ENCODE peak calls at places on chromosomes 11 and 22, in ten cellular contexts. One of them, this sample, is unnamed.

GRCh38 chr22:24498826-24499225 is 3.7 kb downstream of the UPB1 start:
- DNase-seq in A549: no peak
- DNase-seq in H1: no peak
- DNase-seq in right atrium auricular region: no peak
- DNase-seq in upper lobe of right lung: peak; percentile 44
- DNase-seq in transverse colon: no peak
- DNase-seq in mammary epithelial cell: no peak
- DNase-seq in hepatocyte: no peak
- DNase-seq in colonic mucosa: no peak
- DNase-seq in GM23338: no peak
- DNase-seq in this sample: no peak

GRCh38 chr11:80118071-80118470 is 677.2 kb upstream of the TENM4 start:
- DNase-seq in A549: no peak
- DNase-seq in H1: no peak
- DNase-seq in right atrium auricular region: no peak
- DNase-seq in upper lobe of right lung: no peak
- DNase-seq in transverse colon: no peak
- DNase-seq in mammary epithelial cell: no peak
- DNase-seq in hepatocyte: no peak
- DNase-seq in colonic mucosa: no peak
- DNase-seq in GM23338: no peak
- DNase-seq in this sample: peak; percentile 14

GRCh38 chr22:40276877-40277823 is 69.2 kb upstream of the ADSL start:
- DNase-seq in A549: no peak
- DNase-seq in H1: no peak
- DNase-seq in right atrium auricular region: no peak
- DNase-seq in upper lobe of right lung: no peak
- DNase-seq in transverse colon: no peak
- DNase-seq in mammary epithelial cell: peak; percentile 27
- DNase-seq in hepatocyte: no peak
- DNase-seq in colonic mucosa: no peak
- DNase-seq in GM23338: no peak
- DNase-seq in this sample: no peak

GRCh38 chr11:36628765-36629199 is 30.7 kb upstream of the RAG2 start:
- DNase-seq in A549: no peak
- DNase-seq in H1: no peak
- DNase-seq in right atrium auricular region: no peak
- DNase-seq in upper lobe of right lung: no peak
- DNase-seq in transverse colon: no peak
- DNase-seq in mammary epithelial cell: peak; percentile 0
- DNase-seq in hepatocyte: no peak
- DNase-seq in colonic mucosa: no peak
- DNase-seq in GM23338: no peak
- DNase-seq in this sample: peak; percentile 10

GRCh38 chr22:19988965-19989724 is 27.5 kb downstream of the ARVCF start:
- DNase-seq in A549: no peak
- DNase-seq in H1: no peak
- DNase-seq in right atrium auricular region: no peak
- DNase-seq in upper lobe of right lung: no peak
- DNase-seq in transverse colon: no peak
- DNase-seq in mammary epithelial cell: no peak
- DNase-seq in hepatocyte: no peak
- DNase-seq in colonic mucosa: no peak
- DNase-seq in GM23338: no peak
- DNase-seq in this sample: no peak

GRCh38 chr11:45285931-45286632 is at the start of gene SYT13:
- DNase-seq in A549: peak; percentile 30
- DNase-seq in H1: peak; percentile 88
- DNase-seq in right atrium auricular region: peak; percentile 23
- DNase-seq in upper lobe of right lung: no peak
- DNase-seq in transverse colon: peak; percentile 86
- DNase-seq in mammary epithelial cell: no peak
- DNase-seq in hepatocyte: peak; percentile 89
- DNase-seq in colonic mucosa: peak; percentile 85
- DNase-seq in GM23338: peak; percentile 92
- DNase-seq in this sample: peak; percentile 90

GRCh38 chr11:111334495-111335123 is 36.3 kb downstream of the POU2AF3 start:
- DNase-seq in A549: peak; percentile 48
- DNase-seq in H1: no peak
- DNase-seq in right atrium auricular region: no peak
- DNase-seq in upper lobe of right lung: no peak
- DNase-seq in transverse colon: peak; percentile 48
- DNase-seq in mammary epithelial cell: no peak
- DNase-seq in hepatocyte: peak; percentile 74
- DNase-seq in colonic mucosa: peak; percentile 78
- DNase-seq in GM23338: no peak
- DNase-seq in this sample: no peak

GRCh38 chr11:28464252-28464867 is 356.2 kb downstream of the METTL15 start:
- DNase-seq in A549: no peak
- DNase-seq in H1: no peak
- DNase-seq in right atrium auricular region: no peak
- DNase-seq in upper lobe of right lung: no peak
- DNase-seq in transverse colon: no peak
- DNase-seq in mammary epithelial cell: no peak
- DNase-seq in hepatocyte: no peak
- DNase-seq in colonic mucosa: no peak
- DNase-seq in GM23338: no peak
- DNase-seq in this sample: no peak

DNA sequence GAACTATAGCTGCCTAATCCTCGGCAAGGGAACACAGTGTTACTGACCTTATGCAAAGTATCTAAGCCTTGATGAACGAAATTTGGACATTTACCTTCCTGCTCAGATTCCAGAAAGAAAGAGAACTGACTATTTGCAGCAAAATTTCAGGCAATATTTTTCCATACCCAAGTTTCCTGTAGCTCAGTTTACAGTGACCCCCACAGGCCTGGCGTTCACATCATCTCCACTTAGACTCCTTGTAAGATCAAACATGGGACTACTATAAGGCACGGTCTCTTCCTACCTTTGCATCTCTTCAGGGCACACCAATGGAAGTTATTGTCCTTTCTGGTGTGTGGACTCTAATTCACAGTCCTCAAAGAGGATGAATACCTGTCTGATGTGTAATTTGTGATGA is 21.1 kb downstream of the MS4A6A start:
- DNase-seq in A549: no peak
- DNase-seq in H1: no peak
- DNase-seq in right atrium auricular region: no peak
- DNase-seq in upper lobe of right lung: no peak
- DNase-seq in transverse colon: no peak
- DNase-seq in mammary epithelial cell: peak; percentile 10
- DNase-seq in hepatocyte: no peak
- DNase-seq in colonic mucosa: no peak
- DNase-seq in GM23338: no peak
- DNase-seq in this sample: no peak
- H3K27ac ChIP-seq in A549: no peak overlapping the region
- H3K27ac ChIP-seq in H1: no peak overlapping the region
- H3K27ac ChIP-seq in right atrium auricular region: no peak overlapping the region
- H3K27ac ChIP-seq in upper lobe of right lung: no peak overlapping the region
- H3K27ac ChIP-seq in transverse colon: no peak overlapping the region
- H3K27ac ChIP-seq in mammary epithelial cell: no peak overlapping the region
- H3K27ac ChIP-seq in hepatocyte: no peak overlapping the region
- H3K27ac ChIP-seq in colonic mucosa: no peak overlapping the region
- H3K27ac ChIP-seq in GM23338: no peak overlapping the region
- H3K27ac ChIP-seq in this sample: no peak overlapping the region

GRCh38 chr22:36998620-36999351 is 20.5 kb downstream of the TST start:
- DNase-seq in A549: no peak
- DNase-seq in H1: no peak
- DNase-seq in right atrium auricular region: no peak
- DNase-seq in upper lobe of right lung: no peak
- DNase-seq in transverse colon: peak; percentile 44
- DNase-seq in mammary epithelial cell: peak; percentile 39
- DNase-seq in hepatocyte: no peak
- DNase-seq in colonic mucosa: no peak
- DNase-seq in GM23338: peak; percentile 67
- DNase-seq in this sample: no peak
- TF ChIP-seq CTCF in A549: no peak
- TF ChIP-seq CTCF in H1: peak; percentile 54
- TF ChIP-seq CTCF in right atrium auricular region: no peak
- TF ChIP-seq CTCF in upper lobe of right lung: no peak
- TF ChIP-seq CTCF in transverse colon: peak; percentile 6
- TF ChIP-seq CTCF in mammary epithelial cell: peak; percentile 7
- TF ChIP-seq CTCF in hepatocyte: peak; percentile 4
- TF ChIP-seq CTCF in colonic mucosa: no peak
- TF ChIP-seq CTCF in GM23338: peak; percentile 55
- TF ChIP-seq CTCF in this sample: peak; percentile 37

GRCh38 chr11:68932933-68933577 is 29.4 kb downstream of the IGHMBP2 start:
- DNase-seq in A549: no peak
- DNase-seq in H1: no peak
- DNase-seq in right atrium auricular region: no peak
- DNase-seq in upper lobe of right lung: no peak
- DNase-seq in transverse colon: no peak
- DNase-seq in mammary epithelial cell: no peak
- DNase-seq in hepatocyte: no peak
- DNase-seq in colonic mucosa: no peak
- DNase-seq in GM23338: no peak
- DNase-seq in this sample: no peak

GRCh38 chr11:68933605-68934320 is 30.1 kb downstream of the IGHMBP2 start:
- DNase-seq in A549: no peak
- DNase-seq in H1: no peak
- DNase-seq in right atrium auricular region: no peak
- DNase-seq in upper lobe of right lung: no peak
- DNase-seq in transverse colon: no peak
- DNase-seq in mammary epithelial cell: no peak
- DNase-seq in hepatocyte: no peak
- DNase-seq in colonic mucosa: no peak
- DNase-seq in GM23338: no peak
- DNase-seq in this sample: peak; percentile 25

GRCh38 chr11:68930991-68931855 is 27.5 kb downstream of the IGHMBP2 start:
- DNase-seq in A549: no peak
- DNase-seq in H1: no peak
- DNase-seq in right atrium auricular region: no peak
- DNase-seq in upper lobe of right lung: no peak
- DNase-seq in transverse colon: no peak
- DNase-seq in mammary epithelial cell: no peak
- DNase-seq in hepatocyte: no peak
- DNase-seq in colonic mucosa: no peak
- DNase-seq in GM23338: no peak
- DNase-seq in this sample: no peak

GRCh38 chr11:68932358-68932757 is 28.7 kb downstream of the IGHMBP2 start:
- DNase-seq in A549: no peak
- DNase-seq in H1: no peak
- DNase-seq in right atrium auricular region: no peak
- DNase-seq in upper lobe of right lung: no peak
- DNase-seq in transverse colon: no peak
- DNase-seq in mammary epithelial cell: no peak
- DNase-seq in hepatocyte: no peak
- DNase-seq in colonic mucosa: no peak
- DNase-seq in GM23338: no peak
- DNase-seq in this sample: no peak

GRCh38 chr11:68931911-68932310 is 28.2 kb downstream of the IGHMBP2 start:
- DNase-seq in A549: no peak
- DNase-seq in H1: no peak
- DNase-seq in right atrium auricular region: no peak
- DNase-seq in upper lobe of right lung: no peak
- DNase-seq in transverse colon: no peak
- DNase-seq in mammary epithelial cell: no peak
- DNase-seq in hepatocyte: no peak
- DNase-seq in colonic mucosa: no peak
- DNase-seq in GM23338: no peak
- DNase-seq in this sample: no peak
- H3K27ac ChIP-seq in A549: no peak overlapping the region
- H3K27ac ChIP-seq in H1: no peak overlapping the region
- H3K27ac ChIP-seq in right atrium auricular region: no peak overlapping the region
- H3K27ac ChIP-seq in upper lobe of right lung: no peak overlapping the region
- H3K27ac ChIP-seq in transverse colon: no peak overlapping the region
- H3K27ac ChIP-seq in mammary epithelial cell: no peak overlapping the region
- H3K27ac ChIP-seq in hepatocyte: no peak overlapping the region
- H3K27ac ChIP-seq in colonic mucosa: no peak overlapping the region
- H3K27ac ChIP-seq in GM23338: no peak overlapping the region
- H3K27ac ChIP-seq in this sample: no peak overlapping the region

GRCh38 chr11:71086687-71087258 is 165.6 kb downstream of the SHANK2 start:
- DNase-seq in A549: peak; percentile 47
- DNase-seq in H1: peak; percentile 78
- DNase-seq in right atrium auricular region: no peak
- DNase-seq in upper lobe of right lung: no peak
- DNase-seq in transverse colon: no peak
- DNase-seq in mammary epithelial cell: peak; percentile 14
- DNase-seq in hepatocyte: peak; percentile 73
- DNase-seq in colonic mucosa: peak; percentile 33
- DNase-seq in GM23338: peak; percentile 80
- DNase-seq in this sample: peak; percentile 82
- TF ChIP-seq CTCF in A549: peak; percentile 62
- TF ChIP-seq CTCF in H1: peak; percentile 78
- TF ChIP-seq CTCF in right atrium auricular region: peak; percentile 62
- TF ChIP-seq CTCF in upper lobe of right lung: peak; percentile 29
- TF ChIP-seq CTCF in transverse colon: peak; percentile 26
- TF ChIP-seq CTCF in mammary epithelial cell: peak; percentile 41
- TF ChIP-seq CTCF in hepatocyte: peak; percentile 77
- TF ChIP-seq CTCF in colonic mucosa: no peak
- TF ChIP-seq CTCF in GM23338: peak; percentile 69
- TF ChIP-seq CTCF in this sample: peak; percentile 82

GRCh38 chr22:30277547-30278344 is 11.1 kb upstream of the OSM start:
- DNase-seq in A549: no peak
- DNase-seq in H1: no peak
- DNase-seq in right atrium auricular region: peak; percentile 78
- DNase-seq in upper lobe of right lung: no peak
- DNase-seq in transverse colon: no peak
- DNase-seq in mammary epithelial cell: peak; percentile 78
- DNase-seq in hepatocyte: peak; percentile 68
- DNase-seq in colonic mucosa: peak; percentile 64
- DNase-seq in GM23338: no peak
- DNase-seq in this sample: peak; percentile 48
- H3K27ac ChIP-seq in A549: no peak overlapping the region
- H3K27ac ChIP-seq in H1: no peak overlapping the region
- H3K27ac ChIP-seq in right atrium auricular region: peak overlapping the region; percentile 55
- H3K27ac ChIP-seq in upper lobe of right lung: peak overlapping the region; percentile 36
- H3K27ac ChIP-seq in transverse colon: peak overlapping the region; percentile 49
- H3K27ac ChIP-seq in mammary epithelial cell: no peak overlapping the region
- H3K27ac ChIP-seq in hepatocyte: peak overlapping the region; percentile 82
- H3K27ac ChIP-seq in colonic mucosa: peak overlapping the region; percentile 24
- H3K27ac ChIP-seq in GM23338: no peak overlapping the region
- H3K27ac ChIP-seq in this sample: no peak overlapping the region

GRCh38 chr11:102451693-102452460 is 688 bp downstream of the TMEM123 start:
- DNase-seq in A549: peak; percentile 57
- DNase-seq in H1: peak; percentile 72
- DNase-seq in right atrium auricular region: peak; percentile 64
- DNase-seq in upper lobe of right lung: peak; percentile 85
- DNase-seq in transverse colon: peak; percentile 82
- DNase-seq in mammary epithelial cell: peak; percentile 58
- DNase-seq in hepatocyte: peak; percentile 87
- DNase-seq in colonic mucosa: peak; percentile 85
- DNase-seq in GM23338: peak; percentile 78
- DNase-seq in this sample: peak; percentile 82
- TF ChIP-seq CTCF in A549: no peak
- TF ChIP-seq CTCF in H1: no peak
- TF ChIP-seq CTCF in right atrium auricular region: peak; percentile 51
- TF ChIP-seq CTCF in upper lobe of right lung: peak; percentile 20
- TF ChIP-seq CTCF in transverse colon: no peak
- TF ChIP-seq CTCF in mammary epithelial cell: peak; percentile 3
- TF ChIP-seq CTCF in hepatocyte: peak; percentile 16
- TF ChIP-seq CTCF in colonic mucosa: no peak
- TF ChIP-seq CTCF in GM23338: no peak
- TF ChIP-seq CTCF in this sample: peak; percentile 29